ENCODE peak calls at places on chromosome 6, in eight cellular contexts. One of them, this sample, is unnamed. For H3K9me3, the result is how much of the 10 kb centered on the place peaks cover.

GRCh38 chr6:131400782-131401496 is 172.1 kb upstream of the ARG1 start:
- DNase-seq in GM23248: no peak
- DNase-seq in SK-N-SH: no peak
- DNase-seq in PC-3: no peak
- DNase-seq in fibroblast of lung: no peak
- DNase-seq in colonic mucosa: no peak
- DNase-seq in K562: no peak
- DNase-seq in DND-41: no peak
- DNase-seq in this sample: no peak

GRCh38 chr6:132483779-132484679 is 28.9 kb downstream of the STX7 start:
- DNase-seq in fibroblast of lung: peak
- DNase-seq in DND-41: peak
- DNase-seq in SK-N-SH: peak
- DNase-seq in PC-3: peak
- DNase-seq in K562: peak
- DNase-seq in colonic mucosa: peak
- DNase-seq in GM23248: peak
- DNase-seq in this sample: peak

GRCh38 chr6:53651764-53652401 is 13.7 kb downstream of the KLHL31 start:
- DNase-seq in colonic mucosa: peak
- DNase-seq in SK-N-SH: peak
- DNase-seq in fibroblast of lung: peak
- DNase-seq in PC-3: peak
- DNase-seq in GM23248: peak
- DNase-seq in DND-41: no peak
- DNase-seq in K562: no peak
- DNase-seq in this sample: no peak

GRCh38 chr6:33779895-33780294 is 9.0 kb downstream of the LEMD2 start:
- DNase-seq in SK-N-SH: no peak
- DNase-seq in fibroblast of lung: no peak
- DNase-seq in K562: no peak
- DNase-seq in colonic mucosa: no peak
- DNase-seq in GM23248: no peak
- DNase-seq in DND-41: no peak
- DNase-seq in PC-3: no peak
- DNase-seq in this sample: no peak

GRCh38 chr6:72553531-72554202 is 68.2 kb upstream of the KCNQ5 start:
- DNase-seq in colonic mucosa: no peak
- DNase-seq in K562: peak
- DNase-seq in SK-N-SH: no peak
- DNase-seq in DND-41: no peak
- DNase-seq in GM23248: peak
- DNase-seq in PC-3: peak
- DNase-seq in fibroblast of lung: peak
- DNase-seq in this sample: no peak

GRCh38 chr6:45044086-45044485 is 284.0 kb upstream of the RUNX2 start:
- DNase-seq in SK-N-SH: no peak
- DNase-seq in colonic mucosa: no peak
- DNase-seq in DND-41: no peak
- DNase-seq in GM23248: no peak
- DNase-seq in fibroblast of lung: no peak
- DNase-seq in K562: no peak
- DNase-seq in PC-3: no peak
- DNase-seq in this sample: no peak

GRCh38 chr6:170046786-170047626 is 243.9 kb downstream of the DLL1 start:
- DNase-seq in GM23248: peak
- DNase-seq in colonic mucosa: no peak
- DNase-seq in fibroblast of lung: peak
- DNase-seq in SK-N-SH: no peak
- DNase-seq in DND-41: no peak
- DNase-seq in PC-3: no peak
- DNase-seq in K562: no peak
- DNase-seq in this sample: peak

GRCh38 chr6:15017251-15017650 is 228.6 kb upstream of the JARID2 start:
- DNase-seq in GM23248: peak
- DNase-seq in fibroblast of lung: no peak
- DNase-seq in K562: peak
- DNase-seq in SK-N-SH: no peak
- DNase-seq in PC-3: no peak
- DNase-seq in colonic mucosa: no peak
- DNase-seq in DND-41: peak
- DNase-seq in this sample: no peak

GRCh38 chr6:47342824-47343223 is 33.1 kb upstream of the TNFRSF21 start:
- DNase-seq in colonic mucosa: no peak
- DNase-seq in PC-3: no peak
- DNase-seq in DND-41: no peak
- DNase-seq in K562: no peak
- DNase-seq in SK-N-SH: no peak
- DNase-seq in GM23248: no peak
- DNase-seq in fibroblast of lung: no peak
- DNase-seq in this sample: no peak

GRCh38 chr6:90219168-90219985 is 77.3 kb downstream of the BACH2 start:
- DNase-seq in PC-3: peak
- DNase-seq in fibroblast of lung: peak
- DNase-seq in DND-41: peak
- DNase-seq in SK-N-SH: peak
- DNase-seq in GM23248: peak
- DNase-seq in colonic mucosa: peak
- DNase-seq in K562: no peak
- DNase-seq in this sample: no peak

GRCh38 chr6:140980265-140980887 is 1152.3 kb upstream of the GJE1 start:
- DNase-seq in DND-41: no peak
- DNase-seq in K562: no peak
- DNase-seq in colonic mucosa: no peak
- DNase-seq in GM23248: peak
- DNase-seq in PC-3: no peak
- DNase-seq in SK-N-SH: no peak
- DNase-seq in fibroblast of lung: no peak
- DNase-seq in this sample: no peak

GRCh38 chr6:155630085-155630484 is 174.4 kb upstream of the NOX3 start:
- DNase-seq in fibroblast of lung: peak
- DNase-seq in colonic mucosa: no peak
- DNase-seq in SK-N-SH: no peak
- DNase-seq in K562: no peak
- DNase-seq in DND-41: no peak
- DNase-seq in GM23248: no peak
- DNase-seq in PC-3: peak
- DNase-seq in this sample: no peak

GRCh38 chr6:138569554-138569953 is 70.3 kb upstream of the NHSL1 start:
- DNase-seq in SK-N-SH: no peak
- DNase-seq in colonic mucosa: no peak
- DNase-seq in GM23248: no peak
- DNase-seq in DND-41: no peak
- DNase-seq in fibroblast of lung: no peak
- DNase-seq in PC-3: no peak
- DNase-seq in K562: no peak
- DNase-seq in this sample: no peak

GRCh38 chr6:132391391-132392291 is 9.6 kb downstream of the MOXD1 start:
- DNase-seq in DND-41: no peak
- DNase-seq in colonic mucosa: peak
- DNase-seq in PC-3: peak
- DNase-seq in SK-N-SH: no peak
- DNase-seq in fibroblast of lung: peak
- DNase-seq in K562: no peak
- DNase-seq in GM23248: peak
- DNase-seq in this sample: peak

GRCh38 chr6:75397806-75398465 is 95.7 kb downstream of the FILIP1 start:
- DNase-seq in DND-41: no peak
- DNase-seq in GM23248: no peak
- DNase-seq in SK-N-SH: no peak
- DNase-seq in PC-3: no peak
- DNase-seq in K562: no peak
- DNase-seq in colonic mucosa: no peak
- DNase-seq in fibroblast of lung: peak
- DNase-seq in this sample: no peak

GRCh38 chr6:45930419-45931059 is 85.1 kb downstream of the CLIC5 start:
- DNase-seq in GM23248: peak
- DNase-seq in colonic mucosa: peak
- DNase-seq in fibroblast of lung: peak
- DNase-seq in PC-3: peak
- DNase-seq in SK-N-SH: peak
- DNase-seq in DND-41: peak
- DNase-seq in K562: peak
- DNase-seq in this sample: no peak

GRCh38 chr6:44464527-44465310 is 77.2 kb downstream of the CDC5L start:
- DNase-seq in fibroblast of lung: no peak
- DNase-seq in K562: no peak
- DNase-seq in GM23248: peak
- DNase-seq in PC-3: no peak
- DNase-seq in DND-41: no peak
- DNase-seq in SK-N-SH: no peak
- DNase-seq in colonic mucosa: no peak
- DNase-seq in this sample: no peak

GRCh38 chr6:33772902-33773472 is 15.9 kb downstream of the LEMD2 start:
- DNase-seq in fibroblast of lung: no peak
- DNase-seq in PC-3: no peak
- DNase-seq in DND-41: no peak
- DNase-seq in GM23248: no peak
- DNase-seq in K562: no peak
- DNase-seq in SK-N-SH: no peak
- DNase-seq in colonic mucosa: no peak
- DNase-seq in this sample: no peak

GRCh38 chr6:88367248-88367647 is 201.1 kb upstream of the CNR1 start:
- DNase-seq in DND-41: no peak
- DNase-seq in K562: no peak
- DNase-seq in SK-N-SH: no peak
- DNase-seq in PC-3: no peak
- DNase-seq in colonic mucosa: no peak
- DNase-seq in GM23248: no peak
- DNase-seq in fibroblast of lung: no peak
- DNase-seq in this sample: no peak

DNA sequence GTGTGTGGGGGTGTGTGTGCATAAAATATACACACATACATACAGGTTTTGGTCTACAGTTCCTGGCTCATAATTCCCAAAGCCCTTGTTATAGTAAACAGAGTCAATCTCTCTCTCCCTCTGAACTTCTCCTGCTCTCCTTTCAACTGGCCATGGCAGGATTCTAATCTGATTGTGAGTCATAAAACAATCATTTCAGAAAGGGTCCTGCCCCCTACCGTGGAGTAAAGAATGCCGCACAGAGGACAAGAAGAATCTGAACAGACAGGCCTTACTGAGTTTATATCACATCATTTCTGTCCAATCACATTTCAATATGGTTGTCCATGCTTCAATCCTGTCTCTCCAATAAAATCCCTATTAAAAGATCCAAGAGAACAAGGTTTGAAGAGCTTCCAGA is 416.9 kb downstream of the FRK start:
- DNase-seq in SK-N-SH: no peak
- DNase-seq in K562: no peak
- DNase-seq in PC-3: peak
- DNase-seq in colonic mucosa: no peak
- DNase-seq in fibroblast of lung: peak
- DNase-seq in GM23248: peak
- DNase-seq in DND-41: no peak
- DNase-seq in this sample: no peak
- H3K9me3 ChIP-seq in SK-N-SH: under half
- H3K9me3 ChIP-seq in K562: under half
- H3K9me3 ChIP-seq in PC-3: under half
- H3K9me3 ChIP-seq in colonic mucosa: under half
- H3K9me3 ChIP-seq in fibroblast of lung: under half
- H3K9me3 ChIP-seq in GM23248: under half
- H3K9me3 ChIP-seq in DND-41: under half
- H3K9me3 ChIP-seq in this sample: under half

DNA sequence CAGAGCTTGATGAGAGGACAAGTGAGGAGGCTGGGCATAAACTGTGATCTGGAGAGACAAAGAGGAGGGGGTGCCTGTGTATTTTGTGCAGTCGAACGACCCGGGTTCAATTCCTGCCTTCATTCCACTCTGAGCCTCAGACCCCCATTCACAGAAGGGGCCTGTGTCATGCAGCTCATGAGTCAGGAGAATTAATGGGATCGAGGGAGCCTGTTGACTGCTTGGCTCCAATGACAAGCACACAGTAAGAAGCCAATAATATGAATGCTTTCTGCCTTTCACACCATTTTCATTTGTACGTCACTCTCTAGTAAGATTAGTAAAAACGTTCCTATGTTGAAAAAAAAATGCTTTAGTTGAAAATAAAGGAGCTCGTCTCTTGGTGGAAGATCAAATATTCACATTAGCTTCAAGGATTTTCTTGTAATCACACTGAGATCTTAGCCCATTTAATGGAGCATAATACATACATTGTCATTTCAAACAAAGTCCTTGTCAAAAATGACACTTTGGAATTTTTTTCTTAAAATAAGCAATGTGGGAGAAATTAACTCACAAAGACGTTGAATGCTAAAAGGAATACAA is 246.8 kb upstream of the AFDN start:
- DNase-seq in GM23248: no peak
- DNase-seq in SK-N-SH: no peak
- DNase-seq in colonic mucosa: peak
- DNase-seq in fibroblast of lung: no peak
- DNase-seq in DND-41: no peak
- DNase-seq in PC-3: no peak
- DNase-seq in K562: no peak
- DNase-seq in this sample: no peak
- H3K27ac ChIP-seq in GM23248: no peak
- H3K27ac ChIP-seq in SK-N-SH: no peak
- H3K27ac ChIP-seq in colonic mucosa: no peak
- H3K27ac ChIP-seq in fibroblast of lung: no peak
- H3K27ac ChIP-seq in DND-41: no peak
- H3K27ac ChIP-seq in PC-3: no peak
- H3K27ac ChIP-seq in K562: no peak
- H3K27ac ChIP-seq in this sample: peak

DNA sequence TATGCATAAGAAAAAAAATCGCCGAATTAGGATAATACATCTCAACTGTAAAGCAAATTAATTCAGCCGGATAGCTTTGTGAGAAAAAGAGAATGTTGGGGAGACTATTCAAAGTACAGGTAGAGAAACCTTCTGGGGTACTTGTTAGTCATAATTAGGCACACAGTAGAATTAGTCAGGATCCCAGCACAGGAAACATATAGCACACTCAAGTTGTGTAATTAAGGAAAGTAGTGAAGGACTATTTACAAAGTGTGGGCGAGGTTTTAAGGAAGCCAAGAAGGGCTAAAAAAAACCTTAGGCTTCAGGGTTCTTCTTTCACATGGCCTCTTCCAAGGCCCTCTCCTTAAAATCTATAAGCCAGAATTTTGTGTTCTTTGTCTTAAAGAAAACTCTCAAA is 126.8 kb downstream of the RTN4IP1 start:
- DNase-seq in SK-N-SH: no peak
- DNase-seq in GM23248: no peak
- DNase-seq in fibroblast of lung: no peak
- DNase-seq in colonic mucosa: no peak
- DNase-seq in DND-41: no peak
- DNase-seq in PC-3: peak
- DNase-seq in K562: no peak
- DNase-seq in this sample: no peak
- H3K9ac ChIP-seq in SK-N-SH: no peak
- H3K9ac ChIP-seq in GM23248: no peak
- H3K9ac ChIP-seq in fibroblast of lung: no peak
- H3K9ac ChIP-seq in colonic mucosa: no peak
- H3K9ac ChIP-seq in DND-41: no peak
- H3K9ac ChIP-seq in PC-3: no peak
- H3K9ac ChIP-seq in K562: no peak
- H3K9ac ChIP-seq in this sample: no peak

DNA sequence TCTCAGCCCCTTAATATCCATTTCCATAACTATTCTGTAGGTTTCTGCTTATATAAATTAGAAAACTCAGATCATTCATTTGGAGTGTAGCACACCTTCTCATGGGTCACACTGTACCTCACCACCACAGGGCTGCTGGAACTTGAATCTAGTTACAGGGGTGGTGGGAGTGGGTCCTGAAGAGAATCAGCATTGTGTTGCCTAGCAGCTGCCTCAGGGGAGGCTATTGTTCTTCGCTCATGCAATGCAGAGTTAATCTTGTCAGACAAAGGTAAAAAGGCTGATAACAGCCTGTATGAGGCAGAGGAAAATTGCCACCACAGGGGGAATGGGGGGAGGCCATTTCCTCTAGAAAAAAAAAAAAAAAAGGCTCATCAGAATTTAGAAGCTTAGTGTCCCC is 496.0 kb upstream of the ADGRB3 start:
- DNase-seq in colonic mucosa: no peak
- DNase-seq in fibroblast of lung: no peak
- DNase-seq in SK-N-SH: no peak
- DNase-seq in DND-41: no peak
- DNase-seq in GM23248: no peak
- DNase-seq in PC-3: no peak
- DNase-seq in K562: no peak
- DNase-seq in this sample: no peak
- H3K9me3 ChIP-seq in colonic mucosa: under half
- H3K9me3 ChIP-seq in fibroblast of lung: under half
- H3K9me3 ChIP-seq in SK-N-SH: under half
- H3K9me3 ChIP-seq in DND-41: under half
- H3K9me3 ChIP-seq in GM23248: under half
- H3K9me3 ChIP-seq in PC-3: under half
- H3K9me3 ChIP-seq in K562: under half
- H3K9me3 ChIP-seq in this sample: under half

This sample was measured in SK-N-MC.